ENCODE peak calls at places on chromosomes 11 and 22, in six cellular contexts. W is neuronal stem cell, F is mesenchymal stem cell, I is IMR-90, E is H1, U is trophoblast cell. O is an unnamed sample.

GRCh38 chr11:76713499-76713898 is 43.0 kb upstream of the LRRC32 start:
- DNase-seq in W (no peak), F (no peak), I (no peak), E (no peak), U (no peak), O (no peak)

GRCh38 chr22:37262346-37262745 is 18.3 kb upstream of the RAC2 start:
- DNase-seq in W (no peak), F (no peak), I (no peak), E (no peak), U (no peak), O (peak; percentile 15)

GRCh38 chr11:78576549-78577097 is 2.0 kb upstream of the NARS2 start:
- DNase-seq in W (no peak), F (no peak), I (no peak), E (no peak), U (no peak), O (no peak)

GRCh38 chr11:86559311-86559945 is 113.0 kb downstream of the ME3 start:
- DNase-seq in W (no peak), F (peak; percentile 87), I (peak; percentile 78), E (no peak), U (peak; percentile 81), O (no peak)

GRCh38 chr22:20440637-20441591 is 3.3 kb upstream of the SCARF2 start:
- DNase-seq in W (no peak), F (no peak), I (no peak), E (no peak), U (no peak), O (no peak)

GRCh38 chr11:35077709-35078695 is 61.0 kb upstream of the CD44 start:
- DNase-seq in W (no peak), F (peak; percentile 87), I (peak; percentile 84), E (no peak), U (peak; percentile 18), O (no peak)

GRCh38 chr11:64211181-64211872 is 4.8 kb downstream of the FERMT3 start:
- DNase-seq in W (no peak), F (no peak), I (no peak), E (no peak), U (no peak), O (no peak)

GRCh38 chr11:61009392-61010275 is 38.2 kb downstream of the CD6 start:
- DNase-seq in W (no peak), F (no peak), I (no peak), E (no peak), U (no peak), O (no peak)

GRCh38 chr11:8168485-8169257 is at the start of gene RIC3:
- DNase-seq in W (peak; percentile 18), F (no peak), I (no peak), E (peak; percentile 80), U (no peak), O (peak; percentile 71)

GRCh38 chr22:29055192-29055830 is 6.3 kb downstream of the C22orf31 start:
- DNase-seq in W (no peak), F (no peak), I (no peak), E (no peak), U (no peak), O (no peak)

GRCh38 chr22:42933783-42934144 is 76.7 kb upstream of the ARFGAP3 start:
- DNase-seq in W (no peak), F (peak; percentile 99), I (peak; percentile 97), E (no peak), U (peak; percentile 69), O (no peak)

GRCh38 chr22:23750744-23751440 is at the start of gene ZNF70:
- DNase-seq in W (peak; percentile 83), F (peak; percentile 75), I (peak; percentile 74), E (peak; percentile 90), U (peak; percentile 87), O (peak; percentile 96)

GRCh38 chr11:126716456-126717083 is 284.0 kb downstream of the KIRREL3 start:
- DNase-seq in W (no peak), F (peak; percentile 11), I (peak; percentile 43), E (peak; percentile 83), U (peak; percentile 14), O (peak; percentile 57)

GRCh38 chr11:76008474-76008873 is 193.5 kb downstream of the UVRAG start:
- DNase-seq in W (no peak), F (peak; percentile 26), I (peak; percentile 84), E (no peak), U (no peak), O (no peak)

GRCh38 chr11:43879789-43880639 is 617 bp upstream of the ALKBH3 start:
- DNase-seq in W (no peak), F (no peak), I (no peak), E (no peak), U (no peak), O (no peak)

GRCh38 chr11:121814962-121815361 is 301.1 kb downstream of the BLID start:
- DNase-seq in W (no peak), F (no peak), I (peak; percentile 59), E (no peak), U (no peak), O (no peak)

GRCh38 chr22:48840112-48840949 is 987.3 kb downstream of the BRD1 start:
- DNase-seq in W (no peak), F (no peak), I (no peak), E (no peak), U (no peak), O (no peak)

GRCh38 chr11:44854146-44854545 is 96.5 kb downstream of the TP53I11 start:
- DNase-seq in W (no peak), F (no peak), I (no peak), E (no peak), U (no peak), O (no peak)

GRCh38 chr11:12031856-12032526 is 23.6 kb upstream of the DKK3 start:
- DNase-seq in W (no peak), F (no peak), I (no peak), E (no peak), U (no peak), O (no peak)

GRCh38 chr11:120633630-120634374 is 122.3 kb downstream of the GRIK4 start:
- DNase-seq in W (no peak), F (no peak), I (no peak), E (no peak), U (no peak), O (no peak)

GRCh38 chr22:37822079-37822833 is 926 bp upstream of the GALR3 start:
- DNase-seq in W (no peak), F (no peak), I (no peak), E (peak; percentile 62), U (no peak), O (peak; percentile 81)

GRCh38 chr11:122099345-122100045 is 16.5 kb downstream of the BLID start:
- DNase-seq in W (no peak), F (peak; percentile 53), I (peak; percentile 71), E (no peak), U (no peak), O (no peak)

GRCh38 chr22:30922151-30922611 is 46.4 kb downstream of the MORC2 start:
- DNase-seq in W (no peak), F (no peak), I (peak; percentile 27), E (no peak), U (peak; percentile 61), O (no peak)

GRCh38 chr11:122981388-122982264 is at the start of gene BSX:
- DNase-seq in W (peak; percentile 88), F (peak; percentile 43), I (peak; percentile 17), E (peak; percentile 91), U (peak; percentile 31), O (peak; percentile 96)

GRCh38 chr11:126886636-126887035 is 113.9 kb downstream of the KIRREL3 start:
- DNase-seq in W (no peak), F (no peak), I (no peak), E (no peak), U (no peak), O (no peak)

GRCh38 chr22:37472418-37473006 is 13.7 kb downstream of the MFNG start:
- DNase-seq in W (no peak), F (peak; percentile 36), I (peak; percentile 28), E (peak; percentile 83), U (no peak), O (peak; percentile 63)

GRCh38 chr11:78032090-78032489 is 9.0 kb upstream of the KCTD14 start:
- DNase-seq in W (no peak), F (no peak), I (no peak), E (no peak), U (no peak), O (no peak)

GRCh38 chr11:57279131-57279530 is 42.1 kb upstream of the APLNR start:
- DNase-seq in W (no peak), F (peak; percentile 21), I (peak; percentile 77), E (no peak), U (no peak), O (no peak)

GRCh38 chr11:118437736-118438125 is 1.4 kb downstream of the KMT2A start:
- DNase-seq in W (peak; percentile 41), F (peak; percentile 66), I (peak; percentile 13), E (peak; percentile 59), U (no peak), O (peak; percentile 52)

GRCh38 chr11:118435893-118436624 is at the start of gene KMT2A:
- DNase-seq in W (peak; percentile 100), F (peak; percentile 98), I (peak; percentile 95), E (peak; percentile 100), U (peak; percentile 86), O (peak; percentile 98)

GRCh38 chr11:118436639-118437045 is 350 bp downstream of the KMT2A start:
- DNase-seq in W (peak; percentile 48), F (peak; percentile 48), I (peak; percentile 21), E (peak; percentile 49), U (peak; percentile 18), O (peak; percentile 37)

GRCh38 chr11:118438314-118438931 is 2.1 kb downstream of the KMT2A start:
- DNase-seq in W (no peak), F (peak; percentile 94), I (peak; percentile 87), E (no peak), U (peak; percentile 43), O (peak; percentile 63)

GRCh38 chr11:118437046-118437735 is 899 bp downstream of the KMT2A start:
- DNase-seq in W (peak; percentile 54), F (peak; percentile 73), I (peak; percentile 35), E (peak; percentile 65), U (peak; percentile 28), O (peak; percentile 56)
- H3K18ac ChIP-seq in W (peak overlapping the region; percentile 96), F (peak overlapping the region; percentile 97), I (peak overlapping the region; percentile 29), E (peak overlapping the region; percentile 54), U (peak overlapping the region; percentile 75), O (peak overlapping the region; percentile 30)

GRCh38 chr11:1107316-1108245 is 32.9 kb downstream of the MUC2 start:
- DNase-seq in W (no peak), F (no peak), I (no peak), E (no peak), U (no peak), O (no peak)
- H3K14ac ChIP-seq in W (no peak overlapping the region), F (no peak overlapping the region), I (no peak overlapping the region), E (no peak overlapping the region), U (no peak overlapping the region), O (no peak overlapping the region)

GRCh38 chr11:47123094-47123493 is 53.6 kb downstream of the ARFGAP2 start:
- DNase-seq in W (no peak), F (no peak), I (no peak), E (no peak), U (no peak), O (no peak)
- H3K18ac ChIP-seq in W (no peak overlapping the region), F (no peak overlapping the region), I (no peak overlapping the region), E (no peak overlapping the region), U (no peak overlapping the region), O (no peak overlapping the region)

DNA sequence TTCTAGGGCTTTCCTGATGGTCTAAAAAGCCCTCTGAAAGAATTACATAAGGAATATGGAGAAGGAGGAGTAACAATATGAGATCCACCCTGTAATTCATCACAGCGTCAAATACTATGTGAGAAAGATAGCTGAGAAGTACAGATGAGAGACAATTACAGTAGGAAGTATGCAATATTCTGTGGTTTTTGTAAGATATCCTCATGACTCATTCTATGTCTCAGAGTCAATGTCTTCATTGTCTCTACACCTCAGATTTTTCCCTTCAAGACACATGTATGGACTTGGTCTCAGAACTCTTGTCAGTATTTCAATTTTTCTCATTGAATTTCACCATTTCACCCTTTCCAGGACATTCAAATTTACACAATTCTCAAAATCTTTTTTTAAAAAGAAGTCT is 343.3 kb upstream of the CTSC start:
- DNase-seq in W (no peak), F (no peak), I (peak; percentile 6), E (no peak), U (no peak), O (no peak)
- H3K14ac ChIP-seq in W (no peak overlapping the region), F (no peak overlapping the region), I (no peak overlapping the region), E (no peak overlapping the region), U (no peak overlapping the region), O (no peak overlapping the region)